ENCODE peak calls at places on chromosomes 11 and 22, in five cellular contexts. L, U, I, S and J are unnamed samples.

GRCh38 chr22:43000441-43001175 is 14.3 kb downstream of the PACSIN2 start:
- DNase-seq in L (no peak), U (no peak), I (no peak), S (peak), J (peak)

GRCh38 chr11:69949327-69949726 is 128.8 kb upstream of the ANO1 start:
- DNase-seq in L (peak), U (no peak), I (no peak), S (no peak), J (no peak)

GRCh38 chr22:21937821-21938070 is 14.9 kb downstream of the PPM1F start:
- DNase-seq in L (peak), U (no peak), I (no peak), S (no peak), J (no peak)

GRCh38 chr11:10902301-10902700 is 44.4 kb upstream of the ZBED5 start:
- DNase-seq in L (no peak), U (no peak), I (peak), S (no peak), J (no peak)

GRCh38 chr11:75797796-75798195 is 17.2 kb upstream of the UVRAG start:
- DNase-seq in L (no peak), U (no peak), I (no peak), S (no peak), J (no peak)

GRCh38 chr22:27318516-27318915 is 483.0 kb downstream of the MN1 start:
- DNase-seq in L (no peak), U (no peak), I (no peak), S (no peak), J (no peak)

GRCh38 chr11:45163956-45164575 is 17.6 kb downstream of the PRDM11 start:
- DNase-seq in L (no peak), U (no peak), I (no peak), S (peak), J (peak)

GRCh38 chr11:117019871-117020270 is 78.4 kb downstream of the SIK3 start:
- DNase-seq in L (no peak), U (no peak), I (no peak), S (no peak), J (peak)

GRCh38 chr11:71283960-71284359 is 31.6 kb upstream of the SHANK2 start:
- DNase-seq in L (no peak), U (no peak), I (no peak), S (no peak), J (no peak)

GRCh38 chr11:17496406-17496805 is 19.8 kb upstream of the ABCC8 start:
- DNase-seq in L (no peak), U (no peak), I (no peak), S (no peak), J (no peak)

GRCh38 chr11:92880391-92880790 is 89.1 kb upstream of the MTNR1B start:
- DNase-seq in L (no peak), U (no peak), I (no peak), S (no peak), J (no peak)

GRCh38 chr22:38240734-38241252 is 32.0 kb downstream of the TMEM184B start:
- DNase-seq in L (peak), U (peak), I (no peak), S (no peak), J (no peak)

GRCh38 chr22:44648821-44649566 is 53.0 kb upstream of the PRR5 start:
- DNase-seq in L (no peak), U (no peak), I (no peak), S (no peak), J (no peak)

GRCh38 chr22:47175761-47176359 is 413.4 kb downstream of the TBC1D22A start:
- DNase-seq in L (no peak), U (no peak), I (no peak), S (no peak), J (no peak)

GRCh38 chr11:12808519-12808918 is 134.3 kb downstream of the TEAD1 start:
- DNase-seq in L (no peak), U (no peak), I (no peak), S (no peak), J (no peak)

GRCh38 chr22:37996079-37996478 is 11.7 kb upstream of the SOX10 start:
- DNase-seq in L (no peak), U (no peak), I (no peak), S (peak), J (peak)

GRCh38 chr11:111376453-111376871 is 2.6 kb downstream of the POU2AF1 start:
- DNase-seq in L (no peak), U (no peak), I (no peak), S (peak), J (peak)

GRCh38 chr11:67345949-67346819 is 7.2 kb downstream of the POLD4 start:
- DNase-seq in L (no peak), U (no peak), I (peak), S (no peak), J (peak)

GRCh38 chr11:131284041-131284440 is 86.4 kb upstream of the NTM start:
- DNase-seq in L (no peak), U (no peak), I (no peak), S (no peak), J (no peak)

GRCh38 chr11:35166369-35167360 is 27.7 kb downstream of the CD44 start:
- DNase-seq in L (peak), U (no peak), I (no peak), S (peak), J (peak)

GRCh38 chr11:129695543-129696308 is 119.9 kb upstream of the TMEM45B start:
- DNase-seq in L (no peak), U (peak), I (peak), S (peak), J (peak)

GRCh38 chr22:39628563-39629080 is 58.1 kb downstream of the CACNA1I start:
- DNase-seq in L (no peak), U (no peak), I (no peak), S (no peak), J (no peak)

GRCh38 chr22:19727310-19728150 is 4.2 kb downstream of the GP1BB start:
- DNase-seq in L (no peak), U (no peak), I (no peak), S (no peak), J (no peak)

GRCh38 chr11:70687716-70688115 is 289.4 kb downstream of the CTTN start:
- DNase-seq in L (no peak), U (no peak), I (no peak), S (no peak), J (no peak)

GRCh38 chr11:2991477-2992233 is 474 bp downstream of the NAP1L4 start:
- DNase-seq in L (peak), U (no peak), I (no peak), S (peak), J (peak)

GRCh38 chr11:65169164-65169641 is 830 bp upstream of the SPDYC start:
- DNase-seq in L (no peak), U (no peak), I (no peak), S (no peak), J (no peak)

GRCh38 chr11:35099278-35100018 is 39.5 kb upstream of the CD44 start:
- DNase-seq in L (no peak), U (no peak), I (no peak), S (no peak), J (no peak)

GRCh38 chr11:44047931-44048431 is at the start of gene ACCSL:
- DNase-seq in L (no peak), U (no peak), I (no peak), S (no peak), J (no peak)

GRCh38 chr11:79314906-79315689 is 125.7 kb downstream of the TENM4 start:
- DNase-seq in L (no peak), U (no peak), I (no peak), S (no peak), J (no peak)

GRCh38 chr11:96306933-96307747 is 35.9 kb downstream of the MAML2 start:
- DNase-seq in L (peak), U (peak), I (no peak), S (peak), J (peak)

GRCh38 chr11:111366560-111367410 is 12.3 kb downstream of the POU2AF1 start:
- DNase-seq in L (no peak), U (no peak), I (no peak), S (no peak), J (no peak)

GRCh38 chr11:35683728-35684339 is 21.3 kb downstream of the TRIM44 start:
- DNase-seq in L (no peak), U (no peak), I (no peak), S (no peak), J (no peak)

GRCh38 chr11:19853016-19853415 is 140.4 kb downstream of the NAV2 start:
- DNase-seq in L (no peak), U (no peak), I (no peak), S (no peak), J (no peak)